ENCODE peak calls at places on chromosomes 2 and 18, in nine cellular contexts. V, A, J, E, I, U, W, S and Q are unnamed samples.
A peak's percentile ranks its signal among the peaks of the same experiment; 100 is the strongest.

GRCh38 chr18:52716926-52717325 is 376.9 kb downstream of the DCC start:
- DNase-seq in E (peak; percentile 1), W (no peak), A (no peak), S (peak; percentile 5), J (no peak), V (no peak), I (peak; percentile 54), U (no peak), Q (no peak)

GRCh38 chr18:77067315-77068061 is 65.1 kb downstream of the MBP start:
- DNase-seq in W (no peak), I (peak; percentile 52), J (peak; percentile 86), E (peak; percentile 95), U (no peak), V (peak; percentile 89), S (peak; percentile 96), A (no peak), Q (peak; percentile 96)

GRCh38 chr2:233146194-233146593 is 86.1 kb downstream of the INPP5D start:
- DNase-seq in A (no peak), J (no peak), W (no peak), I (no peak), U (no peak), S (no peak), E (no peak), V (no peak), Q (no peak)

GRCh38 chr2:9752441-9753275 is 90.6 kb upstream of the TAF1B start:
- DNase-seq in E (peak; percentile 64), A (no peak), U (no peak), I (no peak), V (peak; percentile 97), S (peak; percentile 70), J (no peak), W (no peak), Q (peak; percentile 53)

GRCh38 chr2:7588295-7588694 is 671.1 kb downstream of the RNF144A start:
- DNase-seq in A (no peak), I (no peak), W (no peak), U (no peak), J (no peak), E (no peak), S (no peak), V (peak; percentile 4), Q (no peak)

GRCh38 chr18:78625895-78626294 is 353.7 kb upstream of the SALL3 start:
- DNase-seq in V (no peak), J (no peak), A (no peak), I (no peak), U (no peak), E (no peak), W (no peak), S (no peak), Q (no peak)

GRCh38 chr18:29063346-29063745 is 886.4 kb upstream of the CDH2 start:
- DNase-seq in W (no peak), U (no peak), S (peak; percentile 37), J (no peak), A (no peak), E (peak; percentile 53), I (no peak), V (no peak), Q (no peak)

GRCh38 chr2:73089270-73090030 is 17.9 kb upstream of the SFXN5 start:
- DNase-seq in U (no peak), W (peak; percentile 62), I (no peak), V (peak; percentile 98), J (peak; percentile 73), A (no peak), S (peak; percentile 100), E (peak; percentile 100), Q (peak; percentile 100)

GRCh38 chr18:77012120-77012519 is 120.5 kb downstream of the MBP start:
- DNase-seq in V (no peak), W (no peak), S (no peak), I (no peak), E (no peak), A (no peak), U (no peak), J (no peak), Q (no peak)

GRCh38 chr2:45009303-45009927 is at the start of gene SIX2:
- DNase-seq in J (peak; percentile 97), A (peak; percentile 98), S (peak; percentile 72), W (peak; percentile 98), U (peak; percentile 98), E (peak; percentile 83), I (peak; percentile 74), V (peak; percentile 97), Q (peak; percentile 96)

GRCh38 chr18:77250501-77250925 is 865 bp downstream of the GALR1 start:
- DNase-seq in V (no peak), S (no peak), W (peak; percentile 74), I (no peak), U (peak; percentile 56), A (peak; percentile 18), J (no peak), E (no peak), Q (no peak)

GRCh38 chr2:164948540-164948939 is 6.8 kb downstream of the SLC38A11 start:
- DNase-seq in V (no peak), U (no peak), S (no peak), A (no peak), E (no peak), I (no peak), W (no peak), J (peak; percentile 6), Q (no peak)

GRCh38 chr18:23077493-23078256 is 57.6 kb upstream of the CABLES1 start:
- DNase-seq in S (no peak), W (peak; percentile 64), E (no peak), U (no peak), V (no peak), A (no peak), I (no peak), J (peak; percentile 24), Q (no peak)

GRCh38 chr2:83584674-83585073 is 874.4 kb downstream of the SUCLG1 start:
- DNase-seq in U (no peak), J (peak; percentile 7), V (no peak), A (peak; percentile 49), E (peak; percentile 28), W (no peak), S (no peak), I (no peak), Q (peak; percentile 40)

GRCh38 chr2:229586746-229587705 is 127.3 kb downstream of the DNER start:
- DNase-seq in U (peak; percentile 91), V (peak; percentile 93), E (peak; percentile 64), W (peak; percentile 96), S (peak; percentile 60), I (peak; percentile 72), A (peak; percentile 78), J (peak; percentile 53), Q (peak; percentile 70)

GRCh38 chr2:28590496-28591301 is 94.8 kb downstream of the PLB1 start:
- DNase-seq in A (no peak), U (no peak), E (no peak), V (no peak), J (no peak), S (no peak), W (no peak), I (no peak), Q (no peak)

GRCh38 chr2:10469955-10470568 is 21.9 kb upstream of the ODC1 start:
- DNase-seq in I (no peak), W (peak; percentile 45), J (no peak), A (no peak), S (no peak), U (no peak), V (no peak), E (no peak), Q (no peak)

GRCh38 chr2:61340242-61340641 is 130.6 kb downstream of the USP34 start:
- DNase-seq in V (peak; percentile 24), J (peak; percentile 72), U (no peak), E (peak; percentile 23), I (no peak), S (peak; percentile 91), A (no peak), W (no peak), Q (peak; percentile 22)

GRCh38 chr2:136020831-136021230 is 35.4 kb upstream of the DARS1 start:
- DNase-seq in J (no peak), W (no peak), S (no peak), U (no peak), E (no peak), A (peak; percentile 67), I (no peak), V (no peak), Q (no peak)
- H3K27ac ChIP-seq in J (no peak overlapping the region), W (peak overlapping the region; percentile 78), S (no peak overlapping the region), U (no peak overlapping the region), E (no peak overlapping the region), A (no peak overlapping the region), I (no peak overlapping the region), V (no peak overlapping the region), Q (no peak overlapping the region)

GRCh38 chr2:74930811-74931486 is 27.5 kb upstream of the POLE4 start:
- DNase-seq in J (no peak), E (no peak), S (no peak), W (no peak), I (no peak), U (no peak), V (no peak), A (no peak), Q (no peak)
- H3K9ac ChIP-seq in J (no peak overlapping the region), E (no peak overlapping the region), S (no peak overlapping the region), W (no peak overlapping the region), I (no peak overlapping the region), U (no peak overlapping the region), V (no peak overlapping the region), A (no peak overlapping the region), Q (no peak overlapping the region)

GRCh38 chr2:159897720-159898119 is 99.7 kb upstream of the CD302 start:
- DNase-seq in V (no peak), S (no peak), W (no peak), J (no peak), U (no peak), A (no peak), E (no peak), I (no peak), Q (no peak)

GRCh38 chr2:159897081-159897480 is 99.1 kb upstream of the CD302 start:
- DNase-seq in W (no peak), U (no peak), I (no peak), S (no peak), J (no peak), V (no peak), A (no peak), E (no peak), Q (no peak)

GRCh38 chr2:159903404-159904126 is 105.6 kb upstream of the CD302 start:
- DNase-seq in W (no peak), A (no peak), V (no peak), I (peak; percentile 68), S (no peak), U (no peak), E (no peak), J (peak; percentile 77), Q (no peak)

GRCh38 chr2:159902722-159903121 is 104.7 kb upstream of the CD302 start:
- DNase-seq in U (no peak), J (no peak), W (no peak), I (no peak), E (no peak), S (no peak), V (no peak), A (no peak), Q (no peak)

GRCh38 chr2:159900343-159900742 is 102.3 kb upstream of the CD302 start:
- DNase-seq in S (no peak), U (no peak), A (no peak), I (no peak), J (no peak), W (no peak), V (no peak), E (no peak), Q (no peak)
- H3K27ac ChIP-seq in S (no peak overlapping the region), U (no peak overlapping the region), A (no peak overlapping the region), I (no peak overlapping the region), J (no peak overlapping the region), W (no peak overlapping the region), V (no peak overlapping the region), E (no peak overlapping the region), Q (no peak overlapping the region)

DNA sequence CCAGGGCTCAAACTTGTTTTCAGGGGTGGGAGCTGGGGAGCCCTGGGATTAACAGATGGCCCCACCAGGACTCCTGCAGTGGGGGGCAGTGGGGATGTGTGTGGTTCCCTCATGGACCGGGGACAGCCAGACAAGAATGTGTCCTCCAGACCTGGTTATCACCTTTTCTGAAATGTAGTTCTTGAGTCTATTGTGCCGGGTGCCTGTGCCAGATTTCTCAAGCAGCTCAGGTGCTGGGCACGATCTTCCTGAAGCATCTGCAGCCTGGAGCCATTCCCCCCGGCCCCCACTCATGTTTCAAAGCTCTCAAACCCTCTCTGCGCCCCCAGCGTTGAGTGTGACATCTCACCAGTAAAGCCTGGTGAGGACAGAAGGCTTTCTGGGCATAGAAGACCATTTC is 48.4 kb upstream of the HAAO start:
- DNase-seq in J (no peak), U (no peak), I (no peak), A (no peak), E (no peak), V (no peak), S (no peak), W (peak; percentile 10), Q (no peak)
- H3K9ac ChIP-seq in J (no peak overlapping the region), U (no peak overlapping the region), I (no peak overlapping the region), A (no peak overlapping the region), E (no peak overlapping the region), V (no peak overlapping the region), S (no peak overlapping the region), W (no peak overlapping the region), Q (no peak overlapping the region)